ENCODE peak calls at places on chromosomes 3 and 15, in four cellular contexts. One of them, this sample, is unnamed.

GRCh38 chr15:77825546-77825945 is 192.8 kb upstream of the LINGO1 start:
- DNase-seq in psoas muscle: no peak
- DNase-seq in cardiac muscle cell: no peak
- DNase-seq in HCT116: no peak
- DNase-seq in this sample: no peak

GRCh38 chr3:142866841-142867631 is 21.8 kb downstream of the PCOLCE2 start:
- DNase-seq in HCT116: peak
- DNase-seq in cardiac muscle cell: no peak
- DNase-seq in psoas muscle: no peak
- DNase-seq in this sample: no peak

GRCh38 chr3:193124861-193125260 is 116.2 kb upstream of the PLAAT1 start:
- DNase-seq in psoas muscle: no peak
- DNase-seq in HCT116: no peak
- DNase-seq in cardiac muscle cell: no peak
- DNase-seq in this sample: no peak

GRCh38 chr3:33940736-33941135 is 142.3 kb downstream of the PDCD6IP start:
- DNase-seq in psoas muscle: no peak
- DNase-seq in HCT116: no peak
- DNase-seq in cardiac muscle cell: no peak
- DNase-seq in this sample: no peak

GRCh38 chr3:190617185-190617584 is 103.3 kb downstream of the IL1RAP start:
- DNase-seq in psoas muscle: peak
- DNase-seq in HCT116: no peak
- DNase-seq in cardiac muscle cell: no peak
- DNase-seq in this sample: peak

GRCh38 chr3:104360038-104360437 is 1006.7 kb upstream of the ALCAM start:
- DNase-seq in psoas muscle: no peak
- DNase-seq in cardiac muscle cell: peak
- DNase-seq in HCT116: no peak
- DNase-seq in this sample: no peak

GRCh38 chr15:45364271-45364670 is 14.1 kb downstream of the GATM start:
- DNase-seq in cardiac muscle cell: no peak
- DNase-seq in HCT116: no peak
- DNase-seq in psoas muscle: no peak
- DNase-seq in this sample: no peak

GRCh38 chr15:77034620-77035467 is 36.1 kb downstream of the TSPAN3 start:
- DNase-seq in psoas muscle: peak
- DNase-seq in cardiac muscle cell: no peak
- DNase-seq in HCT116: no peak
- DNase-seq in this sample: no peak

GRCh38 chr3:190519886-190520285 is 6.0 kb downstream of the IL1RAP start:
- DNase-seq in psoas muscle: no peak
- DNase-seq in HCT116: no peak
- DNase-seq in cardiac muscle cell: no peak
- DNase-seq in this sample: no peak

GRCh38 chr15:84944861-84945260 is 36.8 kb upstream of the PDE8A start:
- DNase-seq in cardiac muscle cell: no peak
- DNase-seq in psoas muscle: no peak
- DNase-seq in HCT116: no peak
- DNase-seq in this sample: no peak

GRCh38 chr15:98738689-98739411 is 90.5 kb downstream of the IGF1R start:
- DNase-seq in HCT116: no peak
- DNase-seq in psoas muscle: no peak
- DNase-seq in cardiac muscle cell: no peak
- DNase-seq in this sample: no peak

GRCh38 chr3:135929670-135930069 is 35.9 kb upstream of the PPP2R3A start:
- DNase-seq in psoas muscle: peak
- DNase-seq in cardiac muscle cell: peak
- DNase-seq in HCT116: no peak
- DNase-seq in this sample: no peak

GRCh38 chr3:194184265-194184751 is 48.4 kb downstream of the HES1 start:
- DNase-seq in psoas muscle: no peak
- DNase-seq in cardiac muscle cell: no peak
- DNase-seq in HCT116: no peak
- DNase-seq in this sample: no peak

GRCh38 chr15:25568751-25569150 is 129.9 kb upstream of the UBE3A start:
- DNase-seq in cardiac muscle cell: no peak
- DNase-seq in psoas muscle: no peak
- DNase-seq in HCT116: no peak
- DNase-seq in this sample: no peak

GRCh38 chr3:152365766-152366593 is 97.3 kb downstream of the MBNL1 start:
- DNase-seq in cardiac muscle cell: peak
- DNase-seq in HCT116: no peak
- DNase-seq in psoas muscle: no peak
- DNase-seq in this sample: no peak

GRCh38 chr3:188904670-188905069 is 267.1 kb upstream of the TPRG1 start:
- DNase-seq in HCT116: no peak
- DNase-seq in cardiac muscle cell: peak
- DNase-seq in psoas muscle: no peak
- DNase-seq in this sample: no peak

GRCh38 chr3:43893721-43894120 is 203.0 kb downstream of the ABHD5 start:
- DNase-seq in HCT116: no peak
- DNase-seq in cardiac muscle cell: no peak
- DNase-seq in psoas muscle: no peak
- DNase-seq in this sample: no peak

GRCh38 chr3:50605901-50606326 is 5.7 kb downstream of the CISH start:
- DNase-seq in cardiac muscle cell: no peak
- DNase-seq in psoas muscle: no peak
- DNase-seq in HCT116: no peak
- DNase-seq in this sample: no peak

GRCh38 chr3:134709563-134710312 is 58.9 kb upstream of the KY start:
- DNase-seq in psoas muscle: no peak
- DNase-seq in cardiac muscle cell: no peak
- DNase-seq in HCT116: no peak
- DNase-seq in this sample: no peak

GRCh38 chr3:123026551-123027291 is 842 bp downstream of the SEMA5B start:
- DNase-seq in cardiac muscle cell: no peak
- DNase-seq in HCT116: no peak
- DNase-seq in psoas muscle: peak
- DNase-seq in this sample: no peak

GRCh38 chr3:82177774-82178173 is 416.3 kb upstream of the GBE1 start:
- DNase-seq in psoas muscle: no peak
- DNase-seq in cardiac muscle cell: no peak
- DNase-seq in HCT116: no peak
- DNase-seq in this sample: no peak

GRCh38 chr3:169822091-169822490 is 9.4 kb upstream of the LRRC34 start:
- DNase-seq in psoas muscle: no peak
- DNase-seq in HCT116: no peak
- DNase-seq in cardiac muscle cell: no peak
- DNase-seq in this sample: no peak

GRCh38 chr3:159818399-159818798 is 170.2 kb upstream of the IL12A start:
- DNase-seq in psoas muscle: peak
- DNase-seq in cardiac muscle cell: no peak
- DNase-seq in HCT116: no peak
- DNase-seq in this sample: no peak

GRCh38 chr3:99774467-99774866 is 43.2 kb upstream of the CMSS1 start:
- DNase-seq in HCT116: no peak
- DNase-seq in psoas muscle: no peak
- DNase-seq in cardiac muscle cell: peak
- DNase-seq in this sample: peak

GRCh38 chr3:176992565-176992964 is 204.7 kb downstream of the TBL1XR1 start:
- DNase-seq in psoas muscle: no peak
- DNase-seq in cardiac muscle cell: no peak
- DNase-seq in HCT116: no peak
- DNase-seq in this sample: no peak

GRCh38 chr15:68700395-68701123 is 120.1 kb downstream of the ANP32A start:
- DNase-seq in cardiac muscle cell: peak
- DNase-seq in HCT116: no peak
- DNase-seq in psoas muscle: peak
- DNase-seq in this sample: no peak

DNA sequence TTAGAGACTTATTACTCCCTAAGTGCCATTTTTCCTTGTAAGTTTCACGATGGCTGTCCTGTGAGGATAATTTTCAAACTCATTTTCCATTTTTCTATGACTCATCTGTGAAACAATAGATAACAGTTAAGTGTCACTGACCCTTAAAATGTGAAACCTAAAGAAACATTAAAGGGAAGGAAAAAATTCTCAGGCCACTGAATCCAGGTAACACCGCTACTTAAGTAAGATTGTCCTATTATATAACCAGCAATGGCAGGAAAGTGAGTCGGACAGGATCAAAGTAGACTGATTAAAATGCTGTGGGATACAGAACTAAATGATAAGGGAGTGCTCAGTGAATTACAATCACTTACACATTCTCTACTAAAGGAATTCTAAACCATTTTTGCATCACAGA is 12.4 kb downstream of the PLD1 start:
- DNase-seq in psoas muscle: no peak
- DNase-seq in HCT116: no peak
- DNase-seq in cardiac muscle cell: no peak
- DNase-seq in this sample: no peak
- H3K27ac ChIP-seq in psoas muscle: no peak
- H3K27ac ChIP-seq in HCT116: no peak
- H3K27ac ChIP-seq in cardiac muscle cell: no peak
- H3K27ac ChIP-seq in this sample: no peak

GRCh38 chr15:29123991-29124390 is 145.6 kb downstream of the NSMCE3 start:
- DNase-seq in psoas muscle: no peak
- DNase-seq in cardiac muscle cell: no peak
- DNase-seq in HCT116: no peak
- DNase-seq in this sample: no peak

GRCh38 chr15:29125382-29126207 is 144.0 kb downstream of the NSMCE3 start:
- DNase-seq in psoas muscle: no peak
- DNase-seq in HCT116: no peak
- DNase-seq in cardiac muscle cell: no peak
- DNase-seq in this sample: no peak

GRCh38 chr15:29126208-29126536 is 143.4 kb downstream of the NSMCE3 start:
- DNase-seq in cardiac muscle cell: no peak
- DNase-seq in HCT116: no peak
- DNase-seq in psoas muscle: no peak
- DNase-seq in this sample: no peak

GRCh38 chr15:29123171-29123570 is 146.5 kb downstream of the NSMCE3 start:
- DNase-seq in cardiac muscle cell: no peak
- DNase-seq in HCT116: no peak
- DNase-seq in psoas muscle: no peak
- DNase-seq in this sample: no peak

DNA sequence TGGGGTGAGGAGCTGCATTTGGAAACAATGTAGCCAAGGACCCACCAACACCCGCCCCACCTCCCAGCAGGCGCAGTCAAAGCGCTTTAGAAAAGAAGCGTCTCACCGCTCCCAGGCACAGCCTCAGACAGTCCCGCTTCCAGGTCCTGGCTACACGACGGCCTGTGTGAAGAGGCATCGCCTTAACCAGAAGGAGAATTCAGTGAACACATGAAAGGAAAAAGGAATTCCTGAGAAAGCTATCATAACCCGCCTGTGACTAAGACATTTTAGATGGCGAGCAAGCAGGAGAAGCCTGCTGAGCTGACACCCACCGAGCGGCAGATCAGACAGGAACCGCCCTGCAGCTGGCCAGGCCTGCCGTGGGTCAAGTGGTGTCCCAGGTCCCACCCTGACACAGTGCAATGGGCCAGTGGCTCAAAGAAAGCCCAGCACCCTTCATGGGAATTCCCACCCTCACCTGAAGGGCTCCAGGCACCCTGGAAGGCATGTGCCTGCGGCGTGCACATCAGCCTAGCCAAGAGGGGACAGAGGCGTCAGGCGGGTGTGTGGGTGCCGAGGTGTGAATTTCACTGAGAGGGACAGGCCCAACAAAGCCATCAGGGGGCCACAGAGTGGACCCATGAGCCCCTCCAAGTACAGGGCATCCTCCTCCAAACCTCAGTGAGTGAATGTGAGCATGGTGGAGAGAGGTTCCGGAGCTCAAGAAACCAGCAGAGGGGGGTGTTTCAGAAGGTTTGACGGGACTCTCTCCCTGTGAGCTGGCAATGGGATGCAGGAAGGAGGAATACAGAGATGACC is 144.8 kb downstream of the NSMCE3 start:
- DNase-seq in HCT116: peak
- DNase-seq in cardiac muscle cell: peak
- DNase-seq in psoas muscle: no peak
- DNase-seq in this sample: peak
- TF ChIP-seq CTCF in HCT116: peak
- TF ChIP-seq CTCF in cardiac muscle cell: peak
- TF ChIP-seq CTCF in psoas muscle: no peak
- TF ChIP-seq CTCF in this sample: no peak

DNA sequence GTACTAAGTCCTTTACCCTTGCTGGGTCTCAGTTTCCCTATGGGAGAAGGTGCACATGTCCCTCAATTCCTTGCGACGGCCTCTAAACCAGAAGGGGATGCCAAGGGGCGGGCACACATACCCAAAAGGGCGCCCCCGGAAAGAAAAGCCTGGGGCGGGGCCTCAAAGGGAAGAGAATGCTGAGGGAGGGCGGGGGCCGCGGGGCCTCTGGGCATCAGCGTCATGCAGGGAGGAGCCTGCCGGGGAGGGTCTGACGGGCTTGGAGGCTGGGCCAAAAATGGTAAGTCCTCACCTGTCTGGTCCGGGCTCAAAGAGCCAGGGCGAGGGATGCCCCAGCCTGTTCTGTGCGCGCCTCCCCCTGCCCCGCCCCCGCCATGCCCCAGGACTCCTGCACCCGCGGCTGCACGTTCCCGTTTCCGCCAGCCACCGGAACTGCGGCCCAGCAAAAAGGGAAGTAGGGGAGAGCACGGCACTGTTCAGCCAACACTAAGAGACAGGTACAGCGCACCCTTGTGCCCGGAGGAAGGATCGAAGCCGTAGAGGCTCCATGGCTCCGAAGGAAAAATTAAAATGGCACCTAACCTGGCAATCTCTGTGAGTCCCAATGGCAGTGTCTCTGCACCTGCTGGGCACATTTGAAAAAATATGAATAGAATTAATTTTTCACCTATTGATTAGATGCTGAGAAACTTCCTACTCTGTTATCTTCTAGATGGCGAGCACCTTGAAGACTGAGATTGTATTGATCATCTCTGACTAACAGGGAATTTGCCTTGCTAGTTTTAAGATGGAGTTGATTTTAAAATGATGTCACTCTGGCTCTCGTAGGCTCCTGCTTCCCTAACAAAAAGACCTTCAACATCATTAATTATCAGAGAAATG is at the start of gene DET1:
- DNase-seq in cardiac muscle cell: peak
- DNase-seq in HCT116: peak
- DNase-seq in psoas muscle: peak
- DNase-seq in this sample: peak
- H3K27ac ChIP-seq in cardiac muscle cell: peak
- H3K27ac ChIP-seq in HCT116: peak
- H3K27ac ChIP-seq in psoas muscle: peak
- H3K27ac ChIP-seq in this sample: peak

GRCh38 chr3:7290062-7290825 is 429.3 kb downstream of the GRM7 start:
- DNase-seq in cardiac muscle cell: peak
- DNase-seq in HCT116: no peak
- DNase-seq in psoas muscle: no peak
- DNase-seq in this sample: no peak

GRCh38 chr3:7288133-7288532 is 427.2 kb downstream of the GRM7 start:
- DNase-seq in HCT116: no peak
- DNase-seq in cardiac muscle cell: no peak
- DNase-seq in psoas muscle: no peak
- DNase-seq in this sample: no peak

GRCh38 chr3:7282988-7283387 is 422.1 kb downstream of the GRM7 start:
- DNase-seq in psoas muscle: no peak
- DNase-seq in HCT116: no peak
- DNase-seq in cardiac muscle cell: peak
- DNase-seq in this sample: no peak

GRCh38 chr3:7289113-7289512 is 428.2 kb downstream of the GRM7 start:
- DNase-seq in cardiac muscle cell: peak
- DNase-seq in psoas muscle: no peak
- DNase-seq in HCT116: no peak
- DNase-seq in this sample: no peak

GRCh38 chr3:7285502-7285901 is 424.6 kb downstream of the GRM7 start:
- DNase-seq in psoas muscle: no peak
- DNase-seq in HCT116: peak
- DNase-seq in cardiac muscle cell: peak
- DNase-seq in this sample: no peak
- TF ChIP-seq CTCF in psoas muscle: peak
- TF ChIP-seq CTCF in HCT116: peak
- TF ChIP-seq CTCF in cardiac muscle cell: peak
- TF ChIP-seq CTCF in this sample: no peak